ENCODE peak calls at places on chromosomes 2 and 18, in five cellular contexts. Y is nucleus accumbens, P is EL, C is iris pigment epithelial cell, V is NCI-H1436. T is an unnamed sample.

GRCh38 chr2:46776687-46777327 is 138.8 kb downstream of the MCFD2 start:
- DNase-seq in Y (no peak), P (peak; percentile 68), C (peak; percentile 79), V (peak; percentile 38), T (no peak)

GRCh38 chr2:189549440-189549832 is 31.1 kb downstream of the SLC40A1 start:
- DNase-seq in Y (no peak), P (no peak), C (peak; percentile 56), V (no peak), T (peak; percentile 73)

GRCh38 chr2:216159646-216160045 is 50.5 kb downstream of the XRCC5 start:
- DNase-seq in Y (no peak), P (no peak), C (peak; percentile 18), V (no peak), T (no peak)

GRCh38 chr2:85420743-85421705 is 2.5 kb downstream of the SH2D6 start:
- DNase-seq in Y (peak; percentile 60), P (peak; percentile 80), C (peak; percentile 68), V (peak; percentile 78), T (peak; percentile 94)

GRCh38 chr2:102033028-102033749 is 41.4 kb downstream of the IL1R2 start:
- DNase-seq in Y (no peak), P (peak; percentile 83), C (peak; percentile 96), V (no peak), T (no peak)

GRCh38 chr2:73984922-73985317 is 210 bp downstream of the TET3 start:
- DNase-seq in Y (no peak), P (no peak), C (no peak), V (no peak), T (peak; percentile 76)

GRCh38 chr2:239953418-239954061 is 71.6 kb downstream of the NDUFA10 start:
- DNase-seq in Y (no peak), P (no peak), C (peak; percentile 36), V (no peak), T (peak; percentile 93)

GRCh38 chr2:10722252-10722825 is 909 bp downstream of the ATP6V1C2 start:
- DNase-seq in Y (no peak), P (no peak), C (no peak), V (no peak), T (no peak)

GRCh38 chr2:138811454-138811853 is 31.3 kb upstream of the NXPH2 start:
- DNase-seq in Y (no peak), P (no peak), C (no peak), V (no peak), T (no peak)

GRCh38 chr2:164920430-164920829 is 34.9 kb downstream of the SLC38A11 start:
- DNase-seq in Y (no peak), P (peak; percentile 93), C (peak; percentile 97), V (no peak), T (no peak)

GRCh38 chr2:144489315-144489920 is 30.5 kb downstream of the ZEB2 start:
- DNase-seq in Y (no peak), P (no peak), C (no peak), V (peak; percentile 40), T (no peak)

GRCh38 chr2:207930747-207931146 is 94.6 kb downstream of the PLEKHM3 start:
- DNase-seq in Y (no peak), P (no peak), C (no peak), V (peak; percentile 67), T (peak; percentile 73)

GRCh38 chr18:45657357-45658335 is 42.4 kb downstream of the SLC14A2 start:
- DNase-seq in Y (no peak), P (peak; percentile 19), C (peak; percentile 29), V (no peak), T (no peak)

GRCh38 chr2:136765256-136765735 is at the start of gene THSD7B:
- DNase-seq in Y (no peak), P (no peak), C (peak; percentile 4), V (no peak), T (no peak)

GRCh38 chr2:64404002-64404731 is 49.8 kb upstream of the LGALSL start:
- DNase-seq in Y (peak; percentile 22), P (peak; percentile 25), C (peak; percentile 86), V (no peak), T (peak; percentile 90)

GRCh38 chr18:35933982-35934381 is 38.5 kb upstream of the RMP24 start:
- DNase-seq in Y (no peak), P (peak; percentile 5), C (no peak), V (no peak), T (no peak)

GRCh38 chr2:210366675-210367080 is 51.7 kb upstream of the MYL1 start:
- DNase-seq in Y (no peak), P (peak; percentile 8), C (no peak), V (no peak), T (no peak)

GRCh38 chr18:24112874-24113615 is 25.8 kb upstream of the CABYR start:
- DNase-seq in Y (no peak), P (peak; percentile 58), C (peak; percentile 60), V (no peak), T (no peak)

GRCh38 chr2:204019572-204020501 is 83.3 kb downstream of the ICOS start:
- DNase-seq in Y (no peak), P (peak; percentile 55), C (peak; percentile 50), V (no peak), T (no peak)

GRCh38 chr18:59085797-59086196 is 53.9 kb upstream of the SEC11C start:
- DNase-seq in Y (no peak), P (peak; percentile 72), C (peak; percentile 25), V (no peak), T (no peak)

GRCh38 chr2:129702773-129703172 is 276.7 kb upstream of the RAB6C start:
- DNase-seq in Y (no peak), P (no peak), C (no peak), V (no peak), T (no peak)

GRCh38 chr2:131011481-131011880 is 81.8 kb downstream of the FAM168B start:
- DNase-seq in Y (no peak), P (no peak), C (no peak), V (no peak), T (no peak)

GRCh38 chr2:164910091-164910899 is 45.0 kb downstream of the SLC38A11 start:
- DNase-seq in Y (no peak), P (peak; percentile 28), C (peak; percentile 95), V (no peak), T (no peak)

T was measured in sigmoid colon.